ENCODE peak calls at places on chromosomes 16 and 17, in seven cellular contexts. V is SK-N-SH, A is cardiac muscle cell, K is breast epithelium, U is H9, W is left ventricle myocardium inferior, E is PC-9. S is an unnamed sample.

GRCh38 chr17:9132291-9132690 is 111.0 kb downstream of the NTN1 start:
- DNase-seq in V (no peak), A (no peak), K (no peak), U (no peak), W (no peak), E (no peak), S (no peak)

GRCh38 chr17:29219378-29220047 is 27.1 kb upstream of the CRYBA1 start:
- DNase-seq in V (peak; percentile 86), A (peak; percentile 86), K (peak; percentile 60), U (peak; percentile 89), W (peak; percentile 66), E (peak; percentile 70), S (peak; percentile 70)

GRCh38 chr16:81360135-81360534 is 45.4 kb downstream of the GAN start:
- DNase-seq in V (no peak), A (no peak), K (no peak), U (no peak), W (no peak), E (no peak), S (no peak)

GRCh38 chr17:61574542-61575351 is 16.3 kb downstream of the NACA2 start:
- DNase-seq in V (peak; percentile 76), A (peak; percentile 54), K (no peak), U (peak; percentile 53), W (no peak), E (peak; percentile 43), S (no peak)

GRCh38 chr17:13702266-13702665 is 100.5 kb upstream of the HS3ST3A1 start:
- DNase-seq in V (no peak), A (no peak), K (no peak), U (no peak), W (no peak), E (no peak), S (no peak)

GRCh38 chr17:68351395-68351794 is 60.1 kb downstream of the ARSG start:
- DNase-seq in V (peak; percentile 77), A (no peak), K (no peak), U (no peak), W (peak; percentile 30), E (no peak), S (no peak)

GRCh38 chr17:58995247-58995940 is 111.3 kb downstream of the TRIM37 start:
- DNase-seq in V (no peak), A (no peak), K (no peak), U (no peak), W (no peak), E (no peak), S (no peak)

GRCh38 chr17:1122681-1123396 is 56.9 kb downstream of the ABR start:
- DNase-seq in V (peak; percentile 92), A (peak; percentile 77), K (peak; percentile 84), U (peak; percentile 92), W (peak; percentile 85), E (peak; percentile 46), S (peak; percentile 80)

GRCh38 chr16:75552951-75553350 is 3.1 kb downstream of the TMEM231 start:
- DNase-seq in V (no peak), A (no peak), K (no peak), U (no peak), W (no peak), E (no peak), S (no peak)

GRCh38 chr16:81730090-81731051 is 48.7 kb upstream of the PLCG2 start:
- DNase-seq in V (peak; percentile 97), A (peak; percentile 90), K (peak; percentile 79), U (peak; percentile 100), W (peak; percentile 86), E (peak; percentile 38), S (peak; percentile 92)

GRCh38 chr17:17749921-17750320 is 68.7 kb downstream of the RAI1 start:
- DNase-seq in V (peak; percentile 83), A (peak; percentile 76), K (no peak), U (peak; percentile 98), W (no peak), E (peak; percentile 25), S (no peak)

GRCh38 chr16:85126731-85127662 is 14.7 kb upstream of the CIBAR2 start:
- DNase-seq in V (peak; percentile 87), A (peak; percentile 42), K (no peak), U (no peak), W (no peak), E (no peak), S (no peak)

GRCh38 chr16:51755039-51755501 is 604.0 kb upstream of the SALL1 start:
- DNase-seq in V (no peak), A (peak; percentile 57), K (no peak), U (no peak), W (no peak), E (no peak), S (no peak)

GRCh38 chr17:75457047-75457654 is 716 bp downstream of the TMEM94 start:
- DNase-seq in V (peak; percentile 86), A (peak; percentile 56), K (no peak), U (peak; percentile 87), W (no peak), E (no peak), S (peak; percentile 49)

GRCh38 chr16:66273036-66273435 is 93.5 kb upstream of the CDH5 start:
- DNase-seq in V (no peak), A (no peak), K (no peak), U (peak; percentile 8), W (no peak), E (no peak), S (no peak)

GRCh38 chr16:1651055-1651454 is 27.0 kb upstream of the JPT2 start:
- DNase-seq in V (no peak), A (no peak), K (no peak), U (no peak), W (no peak), E (no peak), S (no peak)

GRCh38 chr16:83706394-83706793 is 101.4 kb upstream of the HSBP1 start:
- DNase-seq in V (no peak), A (no peak), K (no peak), U (no peak), W (no peak), E (no peak), S (no peak)

GRCh38 chr16:50627419-50627818 is 53.7 kb downstream of the SNX20 start:
- DNase-seq in V (peak; percentile 42), A (peak; percentile 45), K (no peak), U (peak; percentile 58), W (peak; percentile 50), E (no peak), S (no peak)

GRCh38 chr17:58329808-58330543 is 1.4 kb upstream of the TSPOAP1 start:
- DNase-seq in V (no peak), A (no peak), K (no peak), U (no peak), W (no peak), E (no peak), S (no peak)

GRCh38 chr17:50637829-50638571 is 3.3 kb downstream of the ABCC3 start:
- DNase-seq in V (peak; percentile 9), A (no peak), K (no peak), U (no peak), W (no peak), E (peak; percentile 79), S (no peak)

GRCh38 chr17:49926886-49927285 is 42.1 kb upstream of the DLX4 start:
- DNase-seq in V (no peak), A (no peak), K (no peak), U (no peak), W (peak; percentile 76), E (no peak), S (no peak)

GRCh38 chr17:429589-429988 is 77.0 kb upstream of the RPH3AL start:
- DNase-seq in V (no peak), A (no peak), K (no peak), U (no peak), W (no peak), E (no peak), S (no peak)

GRCh38 chr17:64133546-64134215 is 3.7 kb upstream of the ERN1 start:
- DNase-seq in V (peak; percentile 80), A (peak; percentile 70), K (no peak), U (peak; percentile 46), W (no peak), E (no peak), S (no peak)

GRCh38 chr17:72761893-72762622 is 330.4 kb downstream of the SLC39A11 start:
- DNase-seq in V (no peak), A (no peak), K (no peak), U (no peak), W (no peak), E (no peak), S (no peak)

GRCh38 chr17:18186271-18186982 is 2.8 kb downstream of the ALKBH5 start:
- DNase-seq in V (no peak), A (no peak), K (no peak), U (no peak), W (no peak), E (no peak), S (no peak)

GRCh38 chr16:57268804-57269800 is 15.4 kb downstream of the PLLP start:
- DNase-seq in V (peak; percentile 73), A (peak; percentile 88), K (no peak), U (no peak), W (peak; percentile 70), E (no peak), S (no peak)

GRCh38 chr16:87698676-87699179 is 67.1 kb downstream of the KLHDC4 start:
- DNase-seq in V (no peak), A (no peak), K (no peak), U (no peak), W (no peak), E (no peak), S (no peak)

GRCh38 chr17:40110026-40110425 is 9.6 kb upstream of the NR1D1 start:
- DNase-seq in V (no peak), A (no peak), K (no peak), U (peak; percentile 79), W (no peak), E (no peak), S (no peak)
- H3K4me1 ChIP-seq in V (peaks cover 41% of the 10 kb centered on the region), A (peaks cover 56% of the 10 kb centered on the region), K (peaks cover 69% of the 10 kb centered on the region), U (peaks cover 27% of the 10 kb centered on the region), W (peaks cover 91% of the 10 kb centered on the region), E (peaks cover 40% of the 10 kb centered on the region), S (peaks cover 91% of the 10 kb centered on the region)

GRCh38 chr17:44759916-44760243 is 1.1 kb downstream of the ADAM11 start:
- DNase-seq in V (no peak), A (no peak), K (no peak), U (no peak), W (no peak), E (no peak), S (no peak)
- TF ChIP-seq CTCF in V (no peak), A (no peak), K (no peak), U (peak; percentile 2), W (no peak), E (no peak), S (no peak)

GRCh38 chr16:25855063-25855462 is 163.3 kb downstream of the HS3ST4 start:
- DNase-seq in V (no peak), A (no peak), K (no peak), U (no peak), W (no peak), E (no peak), S (no peak)

GRCh38 chr16:25859645-25860044 is 167.9 kb downstream of the HS3ST4 start:
- DNase-seq in V (no peak), A (no peak), K (no peak), U (no peak), W (no peak), E (no peak), S (no peak)

GRCh38 chr16:25855818-25856217 is 164.1 kb downstream of the HS3ST4 start:
- DNase-seq in V (no peak), A (no peak), K (no peak), U (peak; percentile 73), W (no peak), E (no peak), S (no peak)

GRCh38 chr16:25854141-25854540 is 162.4 kb downstream of the HS3ST4 start:
- DNase-seq in V (no peak), A (no peak), K (no peak), U (no peak), W (no peak), E (no peak), S (no peak)
- H3K4me1 ChIP-seq in V (no peaks in the 10 kb centered on the region), A (no peaks in the 10 kb centered on the region), K (no peaks in the 10 kb centered on the region), U (peaks cover 17% of the 10 kb centered on the region), W (no peaks in the 10 kb centered on the region), E (no peaks in the 10 kb centered on the region), S (no peaks in the 10 kb centered on the region)

GRCh38 chr16:72847187-72848044 is 200.5 kb downstream of the ZFHX3 start:
- DNase-seq in V (peak; percentile 70), A (peak; percentile 61), K (no peak), U (peak; percentile 74), W (no peak), E (no peak), S (no peak)
- TF ChIP-seq CTCF in V (peak; percentile 54), A (peak; percentile 55), K (no peak), U (peak; percentile 72), W (peak; percentile 62), E (peak; percentile 47), S (no peak)